ENCODE peak calls at places on chromosomes 6 and 20, in four cellular contexts. One of them, this sample, is unnamed.

GRCh38 chr20:11766961-11767360 is 150.7 kb upstream of the BTBD3 start:
- DNase-seq in GM12878: no peak
- DNase-seq in HepG2: no peak
- DNase-seq in A549: no peak
- DNase-seq in this sample: no peak

GRCh38 chr6:125114248-125114858 is 39.2 kb upstream of the TPD52L1 start:
- DNase-seq in GM12878: no peak
- DNase-seq in HepG2: peak; percentile 43
- DNase-seq in A549: peak; percentile 15
- DNase-seq in this sample: peak; percentile 49

GRCh38 chr6:28005124-28005662 is 48.2 kb downstream of the OR2B6 start:
- DNase-seq in GM12878: no peak
- DNase-seq in HepG2: no peak
- DNase-seq in A549: no peak
- DNase-seq in this sample: no peak

GRCh38 chr6:75098709-75099108 is 107.1 kb downstream of the COL12A1 start:
- DNase-seq in GM12878: no peak
- DNase-seq in HepG2: peak; percentile 3
- DNase-seq in A549: peak; percentile 35
- DNase-seq in this sample: peak; percentile 11

GRCh38 chr6:169890049-169890448 is 138.6 kb downstream of the ERMARD start:
- DNase-seq in GM12878: no peak
- DNase-seq in HepG2: no peak
- DNase-seq in A549: no peak
- DNase-seq in this sample: no peak

GRCh38 chr20:34368547-34368946 is 5.5 kb downstream of the ITCH start:
- DNase-seq in GM12878: no peak
- DNase-seq in HepG2: no peak
- DNase-seq in A549: no peak
- DNase-seq in this sample: no peak

GRCh38 chr20:38231786-38232130 is 28.8 kb downstream of the KIAA1755 start:
- DNase-seq in GM12878: no peak
- DNase-seq in HepG2: no peak
- DNase-seq in A549: no peak
- DNase-seq in this sample: no peak

GRCh38 chr6:10412165-10412947 is 2.5 kb downstream of the TFAP2A start:
- DNase-seq in GM12878: no peak
- DNase-seq in HepG2: no peak
- DNase-seq in A549: peak; percentile 56
- DNase-seq in this sample: peak; percentile 92

GRCh38 chr20:63090052-63090451 is 83.3 kb upstream of the BHLHE23 start:
- DNase-seq in GM12878: no peak
- DNase-seq in HepG2: no peak
- DNase-seq in A549: no peak
- DNase-seq in this sample: no peak

GRCh38 chr6:43699564-43700186 is 12.1 kb upstream of the MRPS18A start:
- DNase-seq in GM12878: no peak
- DNase-seq in HepG2: peak; percentile 42
- DNase-seq in A549: no peak
- DNase-seq in this sample: no peak

GRCh38 chr6:132298344-132298949 is 102.8 kb downstream of the MOXD1 start:
- DNase-seq in GM12878: no peak
- DNase-seq in HepG2: peak; percentile 58
- DNase-seq in A549: peak; percentile 11
- DNase-seq in this sample: peak; percentile 49

GRCh38 chr6:7540595-7540994 is 876 bp upstream of the DSP start:
- DNase-seq in GM12878: no peak
- DNase-seq in HepG2: no peak
- DNase-seq in A549: peak; percentile 25
- DNase-seq in this sample: no peak

GRCh38 chr20:6714202-6714800 is 53.2 kb upstream of the BMP2 start:
- DNase-seq in GM12878: no peak
- DNase-seq in HepG2: no peak
- DNase-seq in A549: no peak
- DNase-seq in this sample: no peak

GRCh38 chr20:46011631-46012482 is 3.1 kb downstream of the MMP9 start:
- DNase-seq in GM12878: no peak
- DNase-seq in HepG2: peak; percentile 46
- DNase-seq in A549: peak; percentile 38
- DNase-seq in this sample: peak; percentile 57

GRCh38 chr6:154805288-154805911 is 72.2 kb downstream of the SCAF8 start:
- DNase-seq in GM12878: no peak
- DNase-seq in HepG2: peak; percentile 43
- DNase-seq in A549: peak; percentile 16
- DNase-seq in this sample: peak; percentile 58

GRCh38 chr20:24465730-24466129 is 3.7 kb upstream of the SYNDIG1 start:
- DNase-seq in GM12878: no peak
- DNase-seq in HepG2: no peak
- DNase-seq in A549: no peak
- DNase-seq in this sample: no peak

GRCh38 chr20:11411765-11412164 is 505.9 kb upstream of the BTBD3 start:
- DNase-seq in GM12878: no peak
- DNase-seq in HepG2: no peak
- DNase-seq in A549: no peak
- DNase-seq in this sample: peak; percentile 4

GRCh38 chr6:20827798-20828197 is 293.5 kb downstream of the CDKAL1 start:
- DNase-seq in GM12878: no peak
- DNase-seq in HepG2: no peak
- DNase-seq in A549: no peak
- DNase-seq in this sample: no peak

GRCh38 chr6:45461486-45461885 is 83.8 kb upstream of the SUPT3H start:
- DNase-seq in GM12878: no peak
- DNase-seq in HepG2: no peak
- DNase-seq in A549: no peak
- DNase-seq in this sample: no peak

DNA sequence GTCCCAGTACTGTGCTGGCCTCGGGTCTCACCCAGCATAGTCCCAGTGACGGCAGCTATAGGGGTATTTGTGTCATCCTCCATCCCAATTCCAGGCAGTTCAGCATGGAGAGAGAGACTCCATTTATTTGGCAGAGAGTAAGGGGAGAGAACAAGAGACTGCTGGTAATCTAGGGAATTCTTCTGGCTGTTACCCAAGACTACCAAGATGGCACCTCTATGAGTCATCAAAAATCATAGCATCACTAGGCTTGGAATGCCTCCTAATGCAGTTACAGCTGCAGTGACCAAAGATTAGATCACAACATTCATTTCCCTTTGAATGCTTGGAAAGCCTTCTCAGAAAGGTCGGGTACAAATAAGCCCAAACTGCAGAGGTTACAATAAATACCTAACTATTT is 660.4 kb upstream of the FLRT3 start:
- DNase-seq in GM12878: no peak
- DNase-seq in HepG2: no peak
- DNase-seq in A549: no peak
- DNase-seq in this sample: no peak
- TF ChIP-seq MYC in GM12878: no peak
- TF ChIP-seq MYC in HepG2: no peak
- TF ChIP-seq MYC in A549: no peak
- TF ChIP-seq MYC in this sample: no peak

DNA sequence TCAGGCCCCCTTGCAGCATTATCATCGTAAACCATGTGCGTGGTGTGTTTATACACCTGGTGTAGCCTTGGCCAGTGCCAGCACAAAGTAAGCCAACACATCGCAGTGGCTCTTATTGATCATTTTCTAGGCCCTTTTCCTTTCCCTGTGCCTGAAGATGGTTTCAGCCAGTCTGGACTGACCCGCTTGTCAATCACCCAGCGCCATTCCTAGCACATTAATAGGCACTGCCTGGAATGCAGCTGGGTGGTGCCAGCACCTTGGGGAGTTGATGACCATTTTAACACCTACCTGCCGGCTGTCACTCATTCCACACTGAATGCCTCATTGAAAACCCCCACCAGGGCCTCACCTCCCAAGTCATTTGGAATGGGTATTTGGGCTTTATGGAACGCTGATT is 4.9 kb upstream of the UQCC2 start:
- DNase-seq in GM12878: no peak
- DNase-seq in HepG2: no peak
- DNase-seq in A549: no peak
- DNase-seq in this sample: no peak
- TF ChIP-seq MYC in GM12878: no peak
- TF ChIP-seq MYC in HepG2: no peak
- TF ChIP-seq MYC in A549: no peak
- TF ChIP-seq MYC in this sample: no peak

DNA sequence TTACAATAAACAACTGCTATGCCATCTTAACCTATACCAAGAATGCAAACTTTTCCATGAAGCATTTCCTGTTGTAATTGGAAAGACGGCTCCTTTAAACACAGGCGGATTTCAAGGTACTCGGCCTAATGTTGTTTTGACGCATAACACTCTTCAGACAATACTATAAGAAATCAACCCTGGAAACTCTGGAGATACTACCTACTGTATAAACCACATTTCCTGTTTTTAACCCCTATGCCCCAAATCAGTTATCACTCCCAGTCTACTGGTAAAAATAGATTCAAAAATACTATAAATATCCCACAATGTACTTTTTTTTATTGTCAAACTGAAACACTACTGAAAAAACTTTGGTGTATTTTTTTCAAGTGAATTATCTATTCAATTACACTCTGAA is 118.1 kb downstream of the IRF4 start:
- DNase-seq in GM12878: no peak
- DNase-seq in HepG2: no peak
- DNase-seq in A549: no peak
- DNase-seq in this sample: peak; percentile 25
- TF ChIP-seq MYC in GM12878: no peak
- TF ChIP-seq MYC in HepG2: no peak
- TF ChIP-seq MYC in A549: no peak
- TF ChIP-seq MYC in this sample: no peak

GRCh38 chr6:593907-594212 is 63.0 kb downstream of the HUS1B start:
- DNase-seq in GM12878: no peak
- DNase-seq in HepG2: no peak
- DNase-seq in A549: no peak
- DNase-seq in this sample: no peak

GRCh38 chr6:589090-589489 is 67.8 kb downstream of the HUS1B start:
- DNase-seq in GM12878: no peak
- DNase-seq in HepG2: no peak
- DNase-seq in A549: no peak
- DNase-seq in this sample: no peak

GRCh38 chr6:593139-593906 is 63.6 kb downstream of the HUS1B start:
- DNase-seq in GM12878: peak; percentile 13
- DNase-seq in HepG2: peak; percentile 56
- DNase-seq in A549: peak; percentile 16
- DNase-seq in this sample: peak; percentile 73
- TF ChIP-seq MYC in GM12878: no peak
- TF ChIP-seq MYC in HepG2: no peak
- TF ChIP-seq MYC in A549: no peak
- TF ChIP-seq MYC in this sample: no peak

GRCh38 chr6:133893324-133893692 is 4.4 kb downstream of the TCF21 start:
- DNase-seq in GM12878: no peak
- DNase-seq in HepG2: no peak
- DNase-seq in A549: no peak
- DNase-seq in this sample: no peak

GRCh38 chr6:133892444-133893323 is 3.8 kb downstream of the TCF21 start:
- DNase-seq in GM12878: no peak
- DNase-seq in HepG2: no peak
- DNase-seq in A549: no peak
- DNase-seq in this sample: no peak

GRCh38 chr6:133889557-133890301 is 816 bp downstream of the TCF21 start:
- DNase-seq in GM12878: no peak
- DNase-seq in HepG2: no peak
- DNase-seq in A549: no peak
- DNase-seq in this sample: no peak

GRCh38 chr6:133891814-133892443 is 3.0 kb downstream of the TCF21 start:
- DNase-seq in GM12878: no peak
- DNase-seq in HepG2: no peak
- DNase-seq in A549: no peak
- DNase-seq in this sample: no peak

DNA sequence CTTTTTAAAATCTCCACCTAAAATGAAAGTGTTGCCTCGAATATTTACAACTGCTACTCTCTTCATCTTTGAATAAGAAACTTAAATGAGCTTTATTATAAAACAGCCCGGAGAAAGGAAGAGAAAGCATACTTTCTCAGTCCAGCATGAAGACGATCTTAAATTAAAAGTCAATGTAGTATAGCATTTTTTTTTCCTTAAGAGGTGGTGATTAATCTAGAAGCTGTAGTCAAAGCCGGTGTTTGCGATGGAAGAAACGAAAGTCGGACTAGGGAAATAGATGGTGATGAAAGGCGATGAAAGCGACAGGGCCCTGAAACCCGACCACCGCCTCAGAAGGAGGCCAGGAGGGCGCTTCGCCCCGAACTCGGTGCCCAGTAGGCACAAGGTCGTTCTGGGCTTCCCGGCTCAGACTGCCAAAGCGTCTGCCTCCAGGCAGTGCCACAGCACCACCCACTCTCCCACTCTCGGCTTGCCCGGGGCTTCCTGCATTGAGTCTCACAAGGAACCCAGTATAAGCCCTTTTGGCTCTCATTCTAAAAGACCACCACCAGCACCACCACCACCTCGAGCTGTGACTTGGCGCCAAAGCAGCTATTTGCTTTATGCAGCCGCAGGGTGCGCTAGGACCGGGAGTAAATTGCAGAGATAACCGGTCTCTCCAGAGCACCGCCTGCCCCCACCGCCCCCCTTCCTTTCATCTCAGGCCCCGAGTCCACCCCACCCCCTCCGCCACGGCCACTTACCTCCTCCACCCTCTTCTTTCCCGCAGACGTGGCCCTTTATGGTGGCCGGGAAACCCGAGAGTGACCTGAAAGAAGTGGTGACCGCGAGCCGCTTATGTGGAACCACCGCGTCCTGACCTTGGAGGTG is 2.3 kb downstream of the TCF21 start:
- DNase-seq in GM12878: no peak
- DNase-seq in HepG2: no peak
- DNase-seq in A549: peak; percentile 60
- DNase-seq in this sample: no peak
- TF ChIP-seq MYC in GM12878: no peak
- TF ChIP-seq MYC in HepG2: no peak
- TF ChIP-seq MYC in A549: no peak
- TF ChIP-seq MYC in this sample: no peak

DNA sequence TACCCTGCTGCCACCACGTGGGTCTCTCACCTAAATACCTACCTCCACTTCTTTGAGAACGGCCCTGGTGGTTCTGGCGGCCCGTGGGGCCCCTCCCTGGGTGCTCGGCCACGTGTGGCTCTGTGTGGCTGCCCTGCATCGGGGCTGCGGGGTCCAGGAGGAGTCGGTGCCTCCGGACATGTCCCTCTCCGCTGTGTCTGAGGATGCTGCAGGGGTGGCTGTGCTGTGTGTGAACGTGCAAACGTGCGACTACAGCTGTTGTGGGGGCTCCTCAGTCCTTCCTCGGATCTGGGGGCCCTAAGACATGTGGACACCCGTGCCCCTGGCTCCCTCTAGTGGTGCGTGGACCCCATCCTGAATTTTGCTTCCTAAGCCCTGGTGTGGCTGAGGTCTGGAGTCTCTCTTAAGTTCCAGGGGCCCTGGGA is 691.8 kb downstream of the QKI start:
- DNase-seq in GM12878: no peak
- DNase-seq in HepG2: peak; percentile 16
- DNase-seq in A549: no peak
- DNase-seq in this sample: peak; percentile 43
- TF ChIP-seq MYC in GM12878: no peak
- TF ChIP-seq MYC in HepG2: no peak
- TF ChIP-seq MYC in A549: no peak
- TF ChIP-seq MYC in this sample: no peak